ENCODE peak calls at places on chromosome 20, in eight cellular contexts. M, X, H, V, Q, J, E and T are unnamed samples.

GRCh38 chr20:36361406-36361805 is 55.3 kb downstream of the DLGAP4 start:
- DNase-seq in M (no peak), X (no peak), H (no peak), V (no peak), Q (no peak), J (no peak), E (no peak), T (no peak)

GRCh38 chr20:16236589-16237241 is 336.5 kb downstream of the KIF16B start:
- DNase-seq in M (no peak), X (no peak), H (no peak), V (no peak), Q (no peak), J (no peak), E (no peak), T (no peak)

GRCh38 chr20:49325981-49326380 is 48.1 kb upstream of the ZNFX1 start:
- DNase-seq in M (no peak), X (no peak), H (no peak), V (no peak), Q (no peak), J (no peak), E (no peak), T (no peak)

GRCh38 chr20:47857142-47857993 is 72.1 kb upstream of the SULF2 start:
- DNase-seq in M (no peak), X (no peak), H (peak; percentile 75), V (no peak), Q (no peak), J (peak; percentile 26), E (no peak), T (no peak)

GRCh38 chr20:22006306-22006705 is 300.8 kb downstream of the PAX1 start:
- DNase-seq in M (no peak), X (no peak), H (no peak), V (no peak), Q (no peak), J (no peak), E (no peak), T (no peak)

GRCh38 chr20:57547250-57547649 is 13.7 kb upstream of the PCK1 start:
- DNase-seq in M (no peak), X (no peak), H (no peak), V (peak; percentile 34), Q (no peak), J (peak; percentile 40), E (no peak), T (no peak)

GRCh38 chr20:46523696-46524328 is 10.5 kb upstream of the ZNF334 start:
- DNase-seq in M (no peak), X (peak; percentile 33), H (peak; percentile 52), V (no peak), Q (no peak), J (peak; percentile 68), E (no peak), T (peak; percentile 7)

GRCh38 chr20:21681932-21682318 is 23.5 kb upstream of the PAX1 start:
- DNase-seq in M (no peak), X (no peak), H (no peak), V (no peak), Q (no peak), J (no peak), E (no peak), T (no peak)

GRCh38 chr20:62762801-62763368 is 33.4 kb upstream of the MRGBP start:
- DNase-seq in M (no peak), X (no peak), H (no peak), V (no peak), Q (no peak), J (no peak), E (no peak), T (no peak)

GRCh38 chr20:676315-676937 is 824 bp upstream of the SCRT2 start:
- DNase-seq in M (no peak), X (no peak), H (peak; percentile 87), V (no peak), Q (no peak), J (no peak), E (peak; percentile 64), T (no peak)

GRCh38 chr20:45947110-45947866 is 12.8 kb downstream of the PCIF1 start:
- DNase-seq in M (no peak), X (no peak), H (no peak), V (no peak), Q (no peak), J (no peak), E (no peak), T (no peak)

GRCh38 chr20:1300083-1300840 is 28.7 kb downstream of the SDCBP2 start:
- DNase-seq in M (no peak), X (no peak), H (no peak), V (no peak), Q (no peak), J (no peak), E (no peak), T (no peak)

GRCh38 chr20:41553142-41553879 is 64.9 kb downstream of the CHD6 start:
- DNase-seq in M (no peak), X (no peak), H (no peak), V (no peak), Q (no peak), J (no peak), E (no peak), T (no peak)

GRCh38 chr20:3712279-3712873 is at the start of gene SIGLEC1:
- DNase-seq in M (no peak), X (no peak), H (peak; percentile 95), V (no peak), Q (no peak), J (no peak), E (no peak), T (no peak)

GRCh38 chr20:46427384-46427783 is 21.0 kb upstream of the ELMO2 start:
- DNase-seq in M (no peak), X (no peak), H (no peak), V (no peak), Q (no peak), J (no peak), E (no peak), T (no peak)

GRCh38 chr20:35145141-35145564 is 2.0 kb downstream of the EDEM2 start:
- DNase-seq in M (peak; percentile 47), X (no peak), H (peak; percentile 72), V (peak; percentile 70), Q (peak; percentile 23), J (peak; percentile 77), E (no peak), T (peak; percentile 86)

GRCh38 chr20:33773412-33774089 is 37.6 kb upstream of the CHMP4B start:
- DNase-seq in M (no peak), X (no peak), H (no peak), V (no peak), Q (peak; percentile 85), J (no peak), E (no peak), T (no peak)

GRCh38 chr20:61757-62156 is 25.7 kb upstream of the DEFB125 start:
- DNase-seq in M (no peak), X (no peak), H (no peak), V (peak; percentile 39), Q (no peak), J (no peak), E (no peak), T (no peak)

GRCh38 chr20:18712116-18712515 is 101.5 kb upstream of the SCP2D1 start:
- DNase-seq in M (no peak), X (no peak), H (no peak), V (no peak), Q (no peak), J (no peak), E (no peak), T (no peak)

GRCh38 chr20:52033313-52033712 is 158.3 kb downstream of the ZFP64 start:
- DNase-seq in M (no peak), X (no peak), H (no peak), V (no peak), Q (no peak), J (no peak), E (no peak), T (no peak)

GRCh38 chr20:43590036-43590391 is 723 bp upstream of the IFT52 start:
- DNase-seq in M (no peak), X (peak; percentile 19), H (no peak), V (no peak), Q (no peak), J (peak; percentile 30), E (peak; percentile 50), T (no peak)
- TF ChIP-seq MAX in M (no peak), X (no peak), H (no peak), V (no peak), Q (no peak), J (no peak), E (no peak), T (no peak)

GRCh38 chr20:14494355-14494754 is 156.9 kb upstream of the FLRT3 start:
- DNase-seq in M (no peak), X (no peak), H (no peak), V (no peak), Q (no peak), J (no peak), E (no peak), T (no peak)

GRCh38 chr20:14489544-14489943 is 152.1 kb upstream of the FLRT3 start:
- DNase-seq in M (no peak), X (no peak), H (no peak), V (no peak), Q (no peak), J (no peak), E (no peak), T (no peak)

GRCh38 chr20:14491436-14491835 is 154.0 kb upstream of the FLRT3 start:
- DNase-seq in M (no peak), X (no peak), H (no peak), V (no peak), Q (no peak), J (no peak), E (no peak), T (no peak)

GRCh38 chr20:14493408-14493807 is 156.0 kb upstream of the FLRT3 start:
- DNase-seq in M (no peak), X (no peak), H (no peak), V (no peak), Q (no peak), J (no peak), E (no peak), T (no peak)

GRCh38 chr20:14488756-14489479 is 151.5 kb upstream of the FLRT3 start:
- DNase-seq in M (no peak), X (no peak), H (no peak), V (no peak), Q (no peak), J (no peak), E (no peak), T (peak; percentile 55)
- TF ChIP-seq MAX in M (no peak), X (no peak), H (no peak), V (no peak), Q (no peak), J (no peak), E (no peak), T (no peak)

DNA sequence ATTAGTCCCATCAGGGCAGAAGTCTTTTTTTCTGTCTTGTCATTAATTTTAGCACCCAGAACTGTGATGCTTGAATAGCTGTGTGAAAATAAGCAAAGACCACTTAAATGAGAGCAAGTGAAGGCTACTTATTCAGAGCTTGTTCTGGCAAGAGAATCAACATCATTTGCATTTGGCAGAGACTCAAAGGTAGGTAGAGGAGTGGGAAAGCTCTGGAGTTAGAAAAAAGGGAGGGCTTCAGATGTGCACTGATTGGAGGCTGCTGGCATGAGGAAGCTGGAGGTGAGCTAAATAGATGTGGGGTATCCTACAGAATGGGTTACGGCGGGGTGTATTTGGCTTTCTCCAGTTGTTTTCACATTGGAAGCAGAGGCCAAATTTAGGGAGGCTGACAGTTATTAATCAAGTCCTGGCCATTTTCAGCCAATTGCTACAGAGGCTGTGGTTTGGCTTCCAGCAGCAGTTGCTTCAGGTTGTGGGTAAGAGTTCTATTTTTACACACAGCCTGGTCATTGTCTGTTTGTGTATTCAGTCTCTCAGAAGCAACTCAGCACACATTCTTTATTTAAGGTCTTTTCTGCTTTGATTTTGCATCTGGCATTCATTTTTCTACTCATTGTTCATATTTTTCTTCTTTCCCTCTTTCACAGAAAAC is 254.4 kb downstream of the BTBD3 start:
- DNase-seq in M (no peak), X (no peak), H (peak; percentile 40), V (no peak), Q (no peak), J (no peak), E (no peak), T (no peak)
- TF ChIP-seq MAX in M (no peak), X (no peak), H (no peak), V (no peak), Q (no peak), J (no peak), E (no peak), T (no peak)

GRCh38 chr20:23097636-23098580 is 11.8 kb upstream of the CD93 start:
- DNase-seq in M (no peak), X (no peak), H (no peak), V (no peak), Q (no peak), J (no peak), E (no peak), T (no peak)
- TF ChIP-seq MAX in M (no peak), X (no peak), H (no peak), V (no peak), Q (no peak), J (no peak), E (no peak), T (no peak)